ENCODE peak calls at places on chromosomes 5 and 9, in eight cellular contexts. One of them, this sample, is unnamed.

GRCh38 chr5:91408710-91409109 is 25.6 kb upstream of the ARRDC3 start:
- DNase-seq in HCT116: no peak
- DNase-seq in thyroid gland: no peak
- DNase-seq in right lobe of liver: no peak
- DNase-seq in GM12878: no peak
- DNase-seq in uterus: no peak
- DNase-seq in H54: no peak
- DNase-seq in stomach: no peak
- DNase-seq in this sample: no peak

GRCh38 chr5:10567781-10568321 is 4.0 kb downstream of the ANKRD33B start:
- DNase-seq in H54: no peak
- DNase-seq in right lobe of liver: no peak
- DNase-seq in HCT116: no peak
- DNase-seq in uterus: peak; percentile 51
- DNase-seq in stomach: no peak
- DNase-seq in thyroid gland: no peak
- DNase-seq in GM12878: no peak
- DNase-seq in this sample: no peak

GRCh38 chr9:70480405-70480980 is 66.0 kb upstream of the KLF9 start:
- DNase-seq in right lobe of liver: peak; percentile 87
- DNase-seq in uterus: peak; percentile 93
- DNase-seq in thyroid gland: peak; percentile 93
- DNase-seq in H54: no peak
- DNase-seq in GM12878: no peak
- DNase-seq in HCT116: no peak
- DNase-seq in stomach: peak; percentile 87
- DNase-seq in this sample: no peak

GRCh38 chr5:158976035-158976434 is 123.7 kb downstream of the EBF1 start:
- DNase-seq in right lobe of liver: no peak
- DNase-seq in uterus: no peak
- DNase-seq in stomach: no peak
- DNase-seq in HCT116: no peak
- DNase-seq in H54: peak; percentile 11
- DNase-seq in GM12878: no peak
- DNase-seq in thyroid gland: no peak
- DNase-seq in this sample: no peak

GRCh38 chr5:137036630-137037029 is 462.5 kb downstream of the SPOCK1 start:
- DNase-seq in right lobe of liver: no peak
- DNase-seq in thyroid gland: no peak
- DNase-seq in uterus: no peak
- DNase-seq in H54: no peak
- DNase-seq in stomach: no peak
- DNase-seq in HCT116: no peak
- DNase-seq in GM12878: no peak
- DNase-seq in this sample: no peak

GRCh38 chr9:86352440-86353106 is 1.6 kb downstream of the TUT7 start:
- DNase-seq in GM12878: no peak
- DNase-seq in stomach: no peak
- DNase-seq in right lobe of liver: no peak
- DNase-seq in thyroid gland: no peak
- DNase-seq in uterus: no peak
- DNase-seq in HCT116: no peak
- DNase-seq in H54: no peak
- DNase-seq in this sample: peak; percentile 66

GRCh38 chr5:176530983-176531901 is 6.0 kb downstream of the RNF44 start:
- DNase-seq in right lobe of liver: no peak
- DNase-seq in stomach: no peak
- DNase-seq in thyroid gland: peak; percentile 96
- DNase-seq in GM12878: no peak
- DNase-seq in uterus: no peak
- DNase-seq in H54: no peak
- DNase-seq in HCT116: no peak
- DNase-seq in this sample: peak; percentile 12

GRCh38 chr5:20601678-20602100 is 613.7 kb upstream of the CDH18 start:
- DNase-seq in GM12878: no peak
- DNase-seq in H54: peak; percentile 3
- DNase-seq in stomach: no peak
- DNase-seq in uterus: no peak
- DNase-seq in HCT116: no peak
- DNase-seq in right lobe of liver: no peak
- DNase-seq in thyroid gland: no peak
- DNase-seq in this sample: no peak

GRCh38 chr9:89426389-89426961 is 71.4 kb downstream of the SEMA4D start:
- DNase-seq in HCT116: no peak
- DNase-seq in uterus: no peak
- DNase-seq in stomach: no peak
- DNase-seq in GM12878: peak; percentile 96
- DNase-seq in thyroid gland: no peak
- DNase-seq in right lobe of liver: no peak
- DNase-seq in H54: no peak
- DNase-seq in this sample: no peak

GRCh38 chr5:174444791-174445190 is 279.6 kb upstream of the MSX2 start:
- DNase-seq in stomach: no peak
- DNase-seq in H54: no peak
- DNase-seq in uterus: no peak
- DNase-seq in right lobe of liver: no peak
- DNase-seq in thyroid gland: no peak
- DNase-seq in HCT116: no peak
- DNase-seq in GM12878: no peak
- DNase-seq in this sample: no peak

GRCh38 chr9:95044731-95045508 is 272.6 kb downstream of the FANCC start:
- DNase-seq in H54: no peak
- DNase-seq in right lobe of liver: no peak
- DNase-seq in thyroid gland: peak; percentile 67
- DNase-seq in GM12878: no peak
- DNase-seq in stomach: peak; percentile 77
- DNase-seq in uterus: no peak
- DNase-seq in HCT116: no peak
- DNase-seq in this sample: peak; percentile 12

GRCh38 chr9:90423661-90424193 is 218.9 kb downstream of the DIRAS2 start:
- DNase-seq in right lobe of liver: no peak
- DNase-seq in thyroid gland: peak; percentile 13
- DNase-seq in H54: no peak
- DNase-seq in HCT116: no peak
- DNase-seq in stomach: no peak
- DNase-seq in GM12878: no peak
- DNase-seq in uterus: no peak
- DNase-seq in this sample: no peak

GRCh38 chr9:76658510-76659231 is 105.6 kb upstream of the PCA3 start:
- DNase-seq in H54: no peak
- DNase-seq in stomach: no peak
- DNase-seq in right lobe of liver: no peak
- DNase-seq in HCT116: peak; percentile 26
- DNase-seq in thyroid gland: no peak
- DNase-seq in GM12878: no peak
- DNase-seq in uterus: no peak
- DNase-seq in this sample: peak; percentile 64

GRCh38 chr5:1315018-1315708 is 20.3 kb upstream of the TERT start:
- DNase-seq in right lobe of liver: no peak
- DNase-seq in H54: no peak
- DNase-seq in uterus: no peak
- DNase-seq in stomach: peak; percentile 16
- DNase-seq in HCT116: no peak
- DNase-seq in thyroid gland: no peak
- DNase-seq in GM12878: no peak
- DNase-seq in this sample: no peak

GRCh38 chr5:1316588-1316902 is 21.7 kb upstream of the TERT start:
- DNase-seq in stomach: no peak
- DNase-seq in right lobe of liver: no peak
- DNase-seq in H54: no peak
- DNase-seq in uterus: no peak
- DNase-seq in GM12878: no peak
- DNase-seq in thyroid gland: no peak
- DNase-seq in HCT116: no peak
- DNase-seq in this sample: no peak

GRCh38 chr5:1314564-1314982 is 19.7 kb upstream of the TERT start:
- DNase-seq in HCT116: no peak
- DNase-seq in GM12878: no peak
- DNase-seq in stomach: peak; percentile 19
- DNase-seq in uterus: no peak
- DNase-seq in right lobe of liver: peak; percentile 38
- DNase-seq in H54: no peak
- DNase-seq in thyroid gland: no peak
- DNase-seq in this sample: no peak

GRCh38 chr5:1316941-1317340 is 22.1 kb upstream of the TERT start:
- DNase-seq in HCT116: no peak
- DNase-seq in GM12878: no peak
- DNase-seq in thyroid gland: no peak
- DNase-seq in H54: no peak
- DNase-seq in uterus: no peak
- DNase-seq in stomach: no peak
- DNase-seq in right lobe of liver: no peak
- DNase-seq in this sample: no peak

GRCh38 chr5:1315709-1316587 is 21.1 kb upstream of the TERT start:
- DNase-seq in uterus: no peak
- DNase-seq in HCT116: no peak
- DNase-seq in thyroid gland: peak; percentile 63
- DNase-seq in GM12878: peak; percentile 69
- DNase-seq in right lobe of liver: peak; percentile 84
- DNase-seq in H54: no peak
- DNase-seq in stomach: peak; percentile 88
- DNase-seq in this sample: no peak
- TF ChIP-seq POLR2A in uterus: no peak
- TF ChIP-seq POLR2A in HCT116: no peak
- TF ChIP-seq POLR2A in thyroid gland: no peak
- TF ChIP-seq POLR2A in GM12878: peak; percentile 71
- TF ChIP-seq POLR2A in right lobe of liver: peak; percentile 42
- TF ChIP-seq POLR2A in H54: no peak
- TF ChIP-seq POLR2A in stomach: no peak
- TF ChIP-seq POLR2A in this sample: no peak

GRCh38 chr9:113654605-113655193 is 191.2 kb downstream of the RGS3 start:
- DNase-seq in H54: no peak
- DNase-seq in GM12878: no peak
- DNase-seq in stomach: no peak
- DNase-seq in uterus: peak; percentile 62
- DNase-seq in HCT116: no peak
- DNase-seq in right lobe of liver: peak; percentile 47
- DNase-seq in thyroid gland: no peak
- DNase-seq in this sample: no peak
- TF ChIP-seq POLR2A in H54: no peak
- TF ChIP-seq POLR2A in GM12878: no peak
- TF ChIP-seq POLR2A in stomach: no peak
- TF ChIP-seq POLR2A in uterus: no peak
- TF ChIP-seq POLR2A in HCT116: no peak
- TF ChIP-seq POLR2A in right lobe of liver: no peak
- TF ChIP-seq POLR2A in thyroid gland: no peak
- TF ChIP-seq POLR2A in this sample: no peak

GRCh38 chr9:4970970-4971641 is 14.0 kb upstream of the JAK2 start:
- DNase-seq in uterus: no peak
- DNase-seq in stomach: peak; percentile 52
- DNase-seq in GM12878: peak; percentile 76
- DNase-seq in H54: no peak
- DNase-seq in right lobe of liver: no peak
- DNase-seq in HCT116: no peak
- DNase-seq in thyroid gland: no peak
- DNase-seq in this sample: no peak
- TF ChIP-seq POLR2A in uterus: no peak
- TF ChIP-seq POLR2A in stomach: no peak
- TF ChIP-seq POLR2A in GM12878: no peak
- TF ChIP-seq POLR2A in H54: no peak
- TF ChIP-seq POLR2A in right lobe of liver: no peak
- TF ChIP-seq POLR2A in HCT116: no peak
- TF ChIP-seq POLR2A in thyroid gland: no peak
- TF ChIP-seq POLR2A in this sample: no peak

DNA sequence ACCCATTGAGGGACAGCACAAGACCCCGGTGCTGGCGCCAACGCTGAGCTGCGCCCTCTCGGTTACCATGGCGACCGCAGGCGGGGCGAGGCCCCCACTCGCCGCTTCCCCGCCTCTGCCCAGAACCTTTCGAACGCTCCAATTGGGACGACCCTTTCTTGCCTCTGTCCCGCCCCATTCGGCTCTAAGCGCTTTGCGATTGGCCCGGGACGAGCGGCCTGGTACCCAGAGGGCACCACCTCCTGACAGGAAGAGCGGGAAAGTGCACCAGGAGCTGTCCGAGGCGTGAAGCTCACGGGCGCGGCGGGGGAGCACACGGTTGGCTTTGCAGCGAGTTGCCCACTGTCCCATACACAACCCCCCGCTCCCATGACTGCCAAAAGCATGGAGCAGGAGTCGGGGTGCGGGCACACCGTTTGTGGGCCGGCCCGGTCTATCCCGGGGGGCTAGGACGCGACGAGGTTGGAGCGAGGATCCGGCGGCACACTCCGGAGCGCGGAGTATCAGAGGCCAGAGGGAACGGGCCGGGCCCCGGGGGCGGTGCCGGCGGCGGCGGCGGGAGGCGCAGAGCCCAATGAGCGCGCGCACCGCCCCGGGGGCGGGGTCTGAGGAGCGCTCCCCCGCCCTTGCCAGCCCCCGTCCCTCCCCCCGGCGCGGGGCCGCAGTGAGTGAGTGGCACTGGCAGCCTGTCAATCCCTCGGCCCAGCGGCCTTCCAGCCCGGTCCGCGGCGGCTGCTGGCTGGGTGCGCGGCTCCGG is 978 bp upstream of the PBX3 start:
- DNase-seq in GM12878: peak; percentile 82
- DNase-seq in H54: peak; percentile 100
- DNase-seq in thyroid gland: peak; percentile 95
- DNase-seq in HCT116: peak; percentile 91
- DNase-seq in stomach: peak; percentile 96
- DNase-seq in right lobe of liver: peak; percentile 97
- DNase-seq in uterus: peak; percentile 91
- DNase-seq in this sample: peak; percentile 97
- TF ChIP-seq POLR2A in GM12878: peak; percentile 85
- TF ChIP-seq POLR2A in H54: peak; percentile 86
- TF ChIP-seq POLR2A in thyroid gland: peak; percentile 6
- TF ChIP-seq POLR2A in HCT116: no peak
- TF ChIP-seq POLR2A in stomach: no peak
- TF ChIP-seq POLR2A in right lobe of liver: peak; percentile 70
- TF ChIP-seq POLR2A in uterus: peak; percentile 66
- TF ChIP-seq POLR2A in this sample: peak; percentile 72

GRCh38 chr9:21465859-21466518 is 16.1 kb downstream of the IFNE start:
- DNase-seq in right lobe of liver: no peak
- DNase-seq in H54: no peak
- DNase-seq in HCT116: peak; percentile 61
- DNase-seq in stomach: no peak
- DNase-seq in GM12878: no peak
- DNase-seq in uterus: no peak
- DNase-seq in thyroid gland: no peak
- DNase-seq in this sample: peak; percentile 45
- TF ChIP-seq POLR2A in right lobe of liver: no peak
- TF ChIP-seq POLR2A in H54: no peak
- TF ChIP-seq POLR2A in HCT116: no peak
- TF ChIP-seq POLR2A in stomach: no peak
- TF ChIP-seq POLR2A in GM12878: no peak
- TF ChIP-seq POLR2A in uterus: no peak
- TF ChIP-seq POLR2A in thyroid gland: no peak
- TF ChIP-seq POLR2A in this sample: no peak

DNA sequence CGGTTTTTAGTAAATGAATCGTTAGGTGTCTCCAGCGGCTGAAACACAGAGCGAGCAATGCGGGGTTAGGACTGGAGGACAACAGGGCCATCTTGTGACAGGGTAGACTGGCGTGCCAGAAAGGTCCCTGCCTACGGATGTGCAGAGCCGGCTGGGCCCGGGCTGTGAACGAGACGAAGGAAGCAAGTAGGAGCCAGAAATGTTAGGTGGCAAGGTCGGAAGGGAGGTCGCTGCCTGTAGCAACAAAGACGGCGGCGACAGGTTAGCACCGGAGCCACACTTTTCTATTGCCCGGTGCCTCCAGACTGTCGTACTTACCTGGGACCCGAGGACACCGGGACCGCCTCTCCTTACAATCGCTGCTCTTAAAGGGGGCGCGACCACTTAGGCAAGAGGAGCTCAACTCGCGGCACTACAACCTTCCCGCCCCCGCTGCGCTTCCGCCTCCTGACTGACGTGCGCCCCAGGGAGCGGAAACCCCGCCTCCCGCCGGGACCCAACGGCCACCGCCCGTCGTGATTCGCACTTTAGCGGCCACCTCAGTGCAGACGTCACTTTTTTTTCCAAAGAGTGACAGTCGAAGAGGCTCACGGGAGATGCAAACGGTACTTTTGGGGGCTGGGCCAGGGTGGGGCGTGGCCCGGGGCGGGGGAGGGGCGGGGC is at the start of gene INIP:
- DNase-seq in uterus: peak; percentile 94
- DNase-seq in right lobe of liver: peak; percentile 98
- DNase-seq in HCT116: peak; percentile 96
- DNase-seq in thyroid gland: peak; percentile 97
- DNase-seq in H54: peak; percentile 89
- DNase-seq in stomach: peak; percentile 96
- DNase-seq in GM12878: peak; percentile 87
- DNase-seq in this sample: peak; percentile 98
- TF ChIP-seq POLR2A in uterus: peak; percentile 80
- TF ChIP-seq POLR2A in right lobe of liver: peak; percentile 76
- TF ChIP-seq POLR2A in HCT116: peak; percentile 33
- TF ChIP-seq POLR2A in thyroid gland: no peak
- TF ChIP-seq POLR2A in H54: peak; percentile 66
- TF ChIP-seq POLR2A in stomach: peak; percentile 41
- TF ChIP-seq POLR2A in GM12878: peak; percentile 93
- TF ChIP-seq POLR2A in this sample: peak; percentile 92